ENCODE peak calls at places on chromosomes 1 and 21, in eight cellular contexts. F is IMR-90, D is heart right ventricle, S is lung, O is osteoblast, Z is BJ, N is GM12865, M is neural progenitor cell. A is an unnamed sample.

GRCh38 chr1:117860906-117861610 is 68.4 kb downstream of the GDAP2 start:
- DNase-seq in S (no peak), F (peak; percentile 92), N (no peak), D (no peak), M (no peak), Z (peak; percentile 75), O (peak; percentile 39), A (peak; percentile 63)

GRCh38 chr1:48019714-48020315 is 22.6 kb upstream of the TRABD2B start:
- DNase-seq in O (no peak), M (no peak), F (no peak), S (peak; percentile 36), D (peak; percentile 55), Z (no peak), N (no peak), A (no peak)

GRCh38 chr1:22457356-22457755 is 5.7 kb downstream of the ZBTB40 start:
- DNase-seq in S (no peak), O (no peak), Z (no peak), F (peak; percentile 48), N (no peak), D (no peak), M (no peak), A (no peak)

GRCh38 chr1:66282343-66282852 is 251.6 kb upstream of the SGIP1 start:
- DNase-seq in F (peak; percentile 95), Z (no peak), O (peak; percentile 27), M (no peak), S (no peak), N (peak; percentile 97), D (no peak), A (peak; percentile 79)

GRCh38 chr1:36408479-36408878 is 10.8 kb upstream of the LSM10 start:
- DNase-seq in D (no peak), O (no peak), Z (no peak), M (no peak), N (no peak), F (peak; percentile 61), S (no peak), A (no peak)

GRCh38 chr1:154791292-154792278 is 78.5 kb downstream of the KCNN3 start:
- DNase-seq in N (peak; percentile 95), D (no peak), F (peak; percentile 21), M (no peak), Z (no peak), S (no peak), O (peak; percentile 87), A (no peak)

GRCh38 chr1:77956464-77956863 is 22.4 kb downstream of the FUBP1 start:
- DNase-seq in O (no peak), M (no peak), F (no peak), S (no peak), N (no peak), Z (no peak), D (no peak), A (no peak)

GRCh38 chr21:27570306-27570868 is 603.5 kb upstream of the ADAMTS5 start:
- DNase-seq in D (peak; percentile 31), S (peak; percentile 39), O (peak; percentile 17), F (peak; percentile 94), Z (peak; percentile 76), M (no peak), N (no peak), A (peak; percentile 84)

GRCh38 chr1:78275456-78275855 is 215.3 kb upstream of the PTGFR start:
- DNase-seq in M (no peak), F (peak; percentile 47), S (no peak), Z (no peak), D (no peak), N (no peak), O (no peak), A (no peak)

DNA sequence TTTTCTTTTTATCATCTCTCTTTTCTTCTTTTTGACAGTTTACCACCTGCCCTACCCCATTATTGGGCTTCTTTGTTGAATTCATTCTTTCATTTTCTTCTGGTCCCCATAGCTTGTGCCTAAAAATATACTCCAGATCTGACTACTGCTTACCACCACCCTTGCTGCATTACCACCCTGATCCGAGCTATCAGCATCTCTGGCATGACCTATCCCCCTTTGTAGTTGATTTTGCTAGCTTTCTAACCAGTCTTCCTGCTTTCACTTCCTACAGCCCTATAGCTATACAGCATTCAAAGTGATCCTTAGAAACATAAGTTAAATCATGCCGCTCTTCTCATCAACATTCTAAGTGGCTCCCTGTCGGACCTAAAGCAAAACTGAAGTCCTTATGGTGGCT is 59.4 kb upstream of the MPC2 start:
- DNase-seq in D (no peak), F (no peak), N (peak; percentile 52), S (no peak), Z (no peak), O (no peak), M (no peak), A (no peak)
- TF ChIP-seq CTCF in D (no peak), F (no peak), N (no peak), S (no peak), Z (no peak), O (no peak), M (no peak), A (no peak)

GRCh38 chr21:34187935-34188334 is 114.6 kb downstream of the MRPS6 start:
- DNase-seq in D (peak; percentile 39), S (peak; percentile 49), N (no peak), O (no peak), Z (peak; percentile 36), F (no peak), M (no peak), A (peak; percentile 67)

GRCh38 chr21:34184232-34184631 is 110.9 kb downstream of the MRPS6 start:
- DNase-seq in N (no peak), O (no peak), M (no peak), S (no peak), F (no peak), Z (no peak), D (no peak), A (no peak)

GRCh38 chr21:34183331-34183928 is 110.1 kb downstream of the MRPS6 start:
- DNase-seq in M (no peak), N (no peak), S (no peak), Z (no peak), D (no peak), F (no peak), O (no peak), A (no peak)

GRCh38 chr21:34185051-34185750 is 111.8 kb downstream of the MRPS6 start:
- DNase-seq in S (no peak), Z (no peak), F (no peak), D (no peak), N (no peak), M (peak; percentile 70), O (no peak), A (no peak)

GRCh38 chr21:34186119-34186719 is 112.8 kb downstream of the MRPS6 start:
- DNase-seq in M (no peak), D (peak; percentile 33), N (no peak), F (no peak), O (no peak), S (no peak), Z (no peak), A (no peak)
- H3K4me3 ChIP-seq in M (no peak overlapping the region), D (no peak overlapping the region), N (no peak overlapping the region), F (no peak overlapping the region), O (no peak overlapping the region), S (no peak overlapping the region), Z (no peak overlapping the region), A (no peak overlapping the region)

DNA sequence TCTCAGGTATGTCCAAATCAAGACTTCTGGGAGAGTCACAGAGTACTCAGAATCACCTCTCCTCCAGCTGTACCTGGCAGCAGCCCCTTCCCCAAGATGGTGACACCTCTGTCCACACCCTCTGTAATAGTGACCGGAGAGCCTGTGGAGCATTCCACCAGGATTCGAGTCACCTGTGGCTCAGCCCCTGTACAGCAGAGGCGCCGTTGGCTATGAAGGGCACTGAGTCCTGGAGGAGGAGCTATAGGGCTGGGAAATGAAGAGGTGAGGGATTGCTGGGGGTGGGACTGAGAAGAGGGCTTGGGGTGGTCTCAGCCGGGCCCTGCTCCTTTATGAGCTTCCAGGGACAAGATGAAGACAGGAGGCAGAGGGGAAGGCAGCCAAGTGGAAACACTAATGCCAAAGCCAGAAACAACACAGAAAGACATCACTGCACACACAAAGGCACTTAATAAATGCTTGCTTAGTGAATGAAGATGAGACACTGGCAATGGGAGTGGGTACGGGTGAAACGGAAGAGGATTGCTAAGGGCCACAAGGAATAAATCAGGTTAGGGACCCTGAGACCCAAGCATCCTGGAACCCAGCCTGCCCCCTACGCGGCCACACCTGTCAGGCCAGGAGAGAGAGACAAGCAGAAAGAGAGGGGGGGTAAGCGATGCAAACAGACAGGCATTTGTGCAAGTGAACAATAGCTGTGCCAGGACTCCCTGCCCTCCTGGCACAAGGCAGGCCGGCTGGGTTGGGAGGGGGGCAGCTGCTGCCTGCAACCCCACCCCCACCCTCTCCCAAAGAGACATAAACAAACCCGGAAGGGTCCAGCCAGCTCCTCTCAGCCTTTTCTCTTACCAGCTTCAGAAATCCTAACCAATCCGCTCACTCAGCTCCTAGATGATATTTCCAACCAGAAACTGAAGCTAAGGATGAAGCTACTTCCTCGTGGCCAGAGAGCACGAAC is 3.9 kb downstream of the ARHGEF2 start:
- DNase-seq in F (no peak), S (no peak), M (no peak), D (no peak), N (no peak), O (no peak), Z (no peak), A (no peak)
- TF ChIP-seq CTCF in F (no peak), S (no peak), M (peak; percentile 8), D (no peak), N (no peak), O (no peak), Z (no peak), A (no peak)

GRCh38 chr21:42468511-42469131 is 27.4 kb downstream of the RSPH1 start:
- DNase-seq in M (no peak), Z (no peak), O (no peak), N (no peak), S (no peak), D (no peak), F (no peak), A (no peak)

GRCh38 chr21:42465008-42465878 is 30.8 kb downstream of the RSPH1 start:
- DNase-seq in Z (no peak), F (no peak), D (no peak), N (peak; percentile 78), S (no peak), M (no peak), O (no peak), A (no peak)

GRCh38 chr21:42469272-42469671 is 26.8 kb downstream of the RSPH1 start:
- DNase-seq in F (no peak), N (peak; percentile 78), D (no peak), M (no peak), S (no peak), Z (no peak), O (no peak), A (no peak)

GRCh38 chr21:42466700-42467612 is 29.1 kb downstream of the RSPH1 start:
- DNase-seq in N (peak; percentile 86), S (no peak), M (peak; percentile 55), D (no peak), Z (no peak), F (peak; percentile 7), O (no peak), A (no peak)

GRCh38 chr21:42467613-42467983 is 28.4 kb downstream of the RSPH1 start:
- DNase-seq in M (no peak), N (no peak), F (no peak), Z (no peak), D (no peak), S (no peak), O (no peak), A (no peak)
- H3K4me3 ChIP-seq in M (no peak overlapping the region), N (no peak overlapping the region), F (no peak overlapping the region), Z (no peak overlapping the region), D (no peak overlapping the region), S (no peak overlapping the region), O (no peak overlapping the region), A (no peak overlapping the region)

GRCh38 chr1:85078903-85079302 is 30.6 kb upstream of the MCOLN3 start:
- DNase-seq in O (peak; percentile 76), F (peak; percentile 17), M (peak; percentile 27), S (no peak), N (peak; percentile 23), Z (no peak), D (no peak), A (peak; percentile 33)
- TF ChIP-seq CTCF in O (peak; percentile 44), F (peak; percentile 34), M (peak; percentile 23), S (no peak), N (peak; percentile 2), Z (peak; percentile 35), D (no peak), A (peak; percentile 44)